ENCODE peak calls at places on chromosomes 1 and 21, in ten cellular contexts. One of them, this sample, is unnamed.

GRCh38 chr21:34603002-34603709 is 11.8 kb downstream of the RCAN1 start:
- DNase-seq in CD8-positive, alpha-beta T cell: peak; percentile 37
- DNase-seq in psoas muscle: peak; percentile 84
- DNase-seq in heart right ventricle: peak; percentile 81
- DNase-seq in SK-N-SH: peak; percentile 73
- DNase-seq in foreskin fibroblast: peak; percentile 89
- DNase-seq in left lung: peak; percentile 96
- DNase-seq in IMR-90: peak; percentile 70
- DNase-seq in adrenal gland: peak; percentile 86
- DNase-seq in NB4: peak; percentile 77
- DNase-seq in this sample: peak; percentile 81

GRCh38 chr1:36576118-36576517 is 93.4 kb upstream of the CSF3R start:
- DNase-seq in CD8-positive, alpha-beta T cell: peak; percentile 26
- DNase-seq in psoas muscle: peak; percentile 32
- DNase-seq in heart right ventricle: peak; percentile 45
- DNase-seq in SK-N-SH: peak; percentile 91
- DNase-seq in foreskin fibroblast: peak; percentile 74
- DNase-seq in left lung: peak; percentile 84
- DNase-seq in IMR-90: peak; percentile 19
- DNase-seq in adrenal gland: peak; percentile 37
- DNase-seq in NB4: peak; percentile 51
- DNase-seq in this sample: peak; percentile 42

GRCh38 chr1:245291351-245291750 is 136.6 kb downstream of the KIF26B start:
- DNase-seq in CD8-positive, alpha-beta T cell: no peak
- DNase-seq in psoas muscle: no peak
- DNase-seq in heart right ventricle: no peak
- DNase-seq in SK-N-SH: no peak
- DNase-seq in foreskin fibroblast: no peak
- DNase-seq in left lung: no peak
- DNase-seq in IMR-90: no peak
- DNase-seq in adrenal gland: no peak
- DNase-seq in NB4: no peak
- DNase-seq in this sample: no peak

GRCh38 chr1:233664254-233664653 is 50.3 kb downstream of the KCNK1 start:
- DNase-seq in CD8-positive, alpha-beta T cell: no peak
- DNase-seq in psoas muscle: no peak
- DNase-seq in heart right ventricle: no peak
- DNase-seq in SK-N-SH: no peak
- DNase-seq in foreskin fibroblast: no peak
- DNase-seq in left lung: no peak
- DNase-seq in IMR-90: no peak
- DNase-seq in adrenal gland: no peak
- DNase-seq in NB4: no peak
- DNase-seq in this sample: peak; percentile 61

GRCh38 chr1:40847023-40847740 is 15.0 kb downstream of the CITED4 start:
- DNase-seq in CD8-positive, alpha-beta T cell: no peak
- DNase-seq in psoas muscle: no peak
- DNase-seq in heart right ventricle: no peak
- DNase-seq in SK-N-SH: no peak
- DNase-seq in foreskin fibroblast: peak; percentile 52
- DNase-seq in left lung: no peak
- DNase-seq in IMR-90: peak; percentile 18
- DNase-seq in adrenal gland: no peak
- DNase-seq in NB4: no peak
- DNase-seq in this sample: peak; percentile 77

GRCh38 chr1:15949453-15950245 is 26.3 kb downstream of the ZBTB17 start:
- DNase-seq in CD8-positive, alpha-beta T cell: peak; percentile 74
- DNase-seq in psoas muscle: peak; percentile 93
- DNase-seq in heart right ventricle: peak; percentile 76
- DNase-seq in SK-N-SH: peak; percentile 73
- DNase-seq in foreskin fibroblast: peak; percentile 99
- DNase-seq in left lung: peak; percentile 94
- DNase-seq in IMR-90: peak; percentile 96
- DNase-seq in adrenal gland: peak; percentile 98
- DNase-seq in NB4: peak; percentile 71
- DNase-seq in this sample: peak; percentile 99

GRCh38 chr1:109083923-109084322 is 6.6 kb upstream of the TMEM167B start:
- DNase-seq in CD8-positive, alpha-beta T cell: no peak
- DNase-seq in psoas muscle: no peak
- DNase-seq in heart right ventricle: no peak
- DNase-seq in SK-N-SH: no peak
- DNase-seq in foreskin fibroblast: no peak
- DNase-seq in left lung: no peak
- DNase-seq in IMR-90: no peak
- DNase-seq in adrenal gland: no peak
- DNase-seq in NB4: peak; percentile 78
- DNase-seq in this sample: no peak

GRCh38 chr21:33968082-33968997 is 52.7 kb upstream of the ATP5PO start:
- DNase-seq in CD8-positive, alpha-beta T cell: no peak
- DNase-seq in psoas muscle: no peak
- DNase-seq in heart right ventricle: no peak
- DNase-seq in SK-N-SH: no peak
- DNase-seq in foreskin fibroblast: peak; percentile 84
- DNase-seq in left lung: no peak
- DNase-seq in IMR-90: peak; percentile 64
- DNase-seq in adrenal gland: no peak
- DNase-seq in NB4: peak; percentile 27
- DNase-seq in this sample: peak; percentile 68

GRCh38 chr21:43940329-43940653 is 71.8 kb upstream of the TRAPPC10 start:
- DNase-seq in CD8-positive, alpha-beta T cell: no peak
- DNase-seq in psoas muscle: peak; percentile 3
- DNase-seq in heart right ventricle: no peak
- DNase-seq in SK-N-SH: no peak
- DNase-seq in foreskin fibroblast: no peak
- DNase-seq in left lung: no peak
- DNase-seq in IMR-90: no peak
- DNase-seq in adrenal gland: no peak
- DNase-seq in NB4: no peak
- DNase-seq in this sample: no peak

GRCh38 chr21:43937051-43937832 is 72.2 kb downstream of the AGPAT3 start:
- DNase-seq in CD8-positive, alpha-beta T cell: no peak
- DNase-seq in psoas muscle: peak; percentile 3
- DNase-seq in heart right ventricle: no peak
- DNase-seq in SK-N-SH: no peak
- DNase-seq in foreskin fibroblast: no peak
- DNase-seq in left lung: peak; percentile 47
- DNase-seq in IMR-90: no peak
- DNase-seq in adrenal gland: no peak
- DNase-seq in NB4: no peak
- DNase-seq in this sample: no peak

GRCh38 chr21:43939443-43940328 is 72.4 kb upstream of the TRAPPC10 start:
- DNase-seq in CD8-positive, alpha-beta T cell: no peak
- DNase-seq in psoas muscle: peak; percentile 8
- DNase-seq in heart right ventricle: no peak
- DNase-seq in SK-N-SH: no peak
- DNase-seq in foreskin fibroblast: no peak
- DNase-seq in left lung: peak; percentile 79
- DNase-seq in IMR-90: no peak
- DNase-seq in adrenal gland: no peak
- DNase-seq in NB4: no peak
- DNase-seq in this sample: no peak

GRCh38 chr21:43937898-43938309 is 72.9 kb downstream of the AGPAT3 start:
- DNase-seq in CD8-positive, alpha-beta T cell: no peak
- DNase-seq in psoas muscle: peak; percentile 4
- DNase-seq in heart right ventricle: no peak
- DNase-seq in SK-N-SH: no peak
- DNase-seq in foreskin fibroblast: no peak
- DNase-seq in left lung: no peak
- DNase-seq in IMR-90: no peak
- DNase-seq in adrenal gland: no peak
- DNase-seq in NB4: peak; percentile 28
- DNase-seq in this sample: no peak

GRCh38 chr21:43938751-43939442 is 73.2 kb upstream of the TRAPPC10 start:
- DNase-seq in CD8-positive, alpha-beta T cell: peak; percentile 88
- DNase-seq in psoas muscle: peak; percentile 84
- DNase-seq in heart right ventricle: peak; percentile 78
- DNase-seq in SK-N-SH: peak; percentile 90
- DNase-seq in foreskin fibroblast: peak; percentile 68
- DNase-seq in left lung: peak; percentile 93
- DNase-seq in IMR-90: peak; percentile 59
- DNase-seq in adrenal gland: peak; percentile 83
- DNase-seq in NB4: peak; percentile 75
- DNase-seq in this sample: peak; percentile 73
- H3K4me3 ChIP-seq in CD8-positive, alpha-beta T cell: peak overlapping the region; percentile 67
- H3K4me3 ChIP-seq in psoas muscle: peak overlapping the region; percentile 58
- H3K4me3 ChIP-seq in heart right ventricle: peak overlapping the region; percentile 49
- H3K4me3 ChIP-seq in SK-N-SH: peak overlapping the region; percentile 37
- H3K4me3 ChIP-seq in foreskin fibroblast: no peak overlapping the region
- H3K4me3 ChIP-seq in left lung: peak overlapping the region; percentile 33
- H3K4me3 ChIP-seq in IMR-90: peak overlapping the region; percentile 25
- H3K4me3 ChIP-seq in adrenal gland: no peak overlapping the region
- H3K4me3 ChIP-seq in NB4: no peak overlapping the region
- H3K4me3 ChIP-seq in this sample: no peak overlapping the region

DNA sequence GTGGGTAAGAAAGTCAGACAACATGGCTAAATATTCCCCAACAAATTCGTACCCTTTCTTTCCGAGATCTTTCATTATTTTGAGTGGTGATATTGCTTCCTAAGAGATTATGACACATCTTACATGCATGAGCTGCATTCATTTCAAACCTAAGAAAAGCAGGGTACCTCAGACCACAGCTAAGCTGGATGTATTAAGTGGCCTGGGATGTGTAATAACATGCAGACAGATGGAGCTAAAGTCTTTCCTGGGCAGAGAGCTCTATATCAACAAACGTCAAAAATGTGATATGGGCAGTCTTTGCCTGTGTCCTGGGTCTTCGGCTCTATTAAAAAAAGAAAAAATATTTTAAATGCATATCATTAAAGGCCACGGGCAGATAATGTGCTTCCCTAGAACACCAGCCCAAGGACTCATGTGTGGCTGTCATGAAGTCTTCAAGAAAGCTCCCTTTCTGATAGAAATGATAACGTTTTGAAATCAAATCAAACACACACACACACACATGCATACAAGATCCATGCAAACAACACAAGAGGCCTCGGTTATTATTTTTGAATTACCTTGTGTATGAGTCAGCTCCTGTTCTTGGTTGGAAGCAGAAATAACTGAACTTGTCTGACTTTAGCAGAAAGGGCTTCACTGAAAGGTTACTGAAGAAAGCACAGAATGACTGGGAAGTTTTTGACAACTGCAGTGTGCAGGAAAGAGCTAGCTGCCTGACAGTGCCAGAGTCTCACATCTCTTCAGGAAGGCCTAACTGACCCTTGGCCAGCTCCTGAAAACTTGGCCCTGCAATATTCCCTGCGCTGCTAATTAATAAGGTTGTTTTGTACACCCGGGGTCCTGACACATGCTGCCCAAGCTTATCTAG is 231.2 kb downstream of the DSCAM start:
- DNase-seq in CD8-positive, alpha-beta T cell: no peak
- DNase-seq in psoas muscle: no peak
- DNase-seq in heart right ventricle: no peak
- DNase-seq in SK-N-SH: no peak
- DNase-seq in foreskin fibroblast: no peak
- DNase-seq in left lung: no peak
- DNase-seq in IMR-90: no peak
- DNase-seq in adrenal gland: no peak
- DNase-seq in NB4: no peak
- DNase-seq in this sample: peak; percentile 65
- TF ChIP-seq CTCF in CD8-positive, alpha-beta T cell: no peak
- TF ChIP-seq CTCF in psoas muscle: no peak
- TF ChIP-seq CTCF in heart right ventricle: no peak
- TF ChIP-seq CTCF in SK-N-SH: no peak
- TF ChIP-seq CTCF in foreskin fibroblast: no peak
- TF ChIP-seq CTCF in left lung: no peak
- TF ChIP-seq CTCF in IMR-90: no peak
- TF ChIP-seq CTCF in adrenal gland: no peak
- TF ChIP-seq CTCF in NB4: no peak
- TF ChIP-seq CTCF in this sample: peak; percentile 8

GRCh38 chr1:167457936-167458584 is 60.3 kb downstream of the CD247 start:
- DNase-seq in CD8-positive, alpha-beta T cell: no peak
- DNase-seq in psoas muscle: no peak
- DNase-seq in heart right ventricle: no peak
- DNase-seq in SK-N-SH: no peak
- DNase-seq in foreskin fibroblast: no peak
- DNase-seq in left lung: no peak
- DNase-seq in IMR-90: no peak
- DNase-seq in adrenal gland: no peak
- DNase-seq in NB4: no peak
- DNase-seq in this sample: no peak

GRCh38 chr1:167456500-167456899 is 61.8 kb downstream of the CD247 start:
- DNase-seq in CD8-positive, alpha-beta T cell: no peak
- DNase-seq in psoas muscle: no peak
- DNase-seq in heart right ventricle: no peak
- DNase-seq in SK-N-SH: no peak
- DNase-seq in foreskin fibroblast: no peak
- DNase-seq in left lung: no peak
- DNase-seq in IMR-90: no peak
- DNase-seq in adrenal gland: no peak
- DNase-seq in NB4: no peak
- DNase-seq in this sample: no peak

GRCh38 chr1:167454929-167455785 is 63.2 kb downstream of the CD247 start:
- DNase-seq in CD8-positive, alpha-beta T cell: peak; percentile 70
- DNase-seq in psoas muscle: peak; percentile 73
- DNase-seq in heart right ventricle: peak; percentile 70
- DNase-seq in SK-N-SH: peak; percentile 87
- DNase-seq in foreskin fibroblast: peak; percentile 68
- DNase-seq in left lung: peak; percentile 93
- DNase-seq in IMR-90: no peak
- DNase-seq in adrenal gland: peak; percentile 77
- DNase-seq in NB4: peak; percentile 73
- DNase-seq in this sample: peak; percentile 36

GRCh38 chr1:167455786-167456446 is 62.4 kb downstream of the CD247 start:
- DNase-seq in CD8-positive, alpha-beta T cell: no peak
- DNase-seq in psoas muscle: no peak
- DNase-seq in heart right ventricle: peak; percentile 43
- DNase-seq in SK-N-SH: peak; percentile 78
- DNase-seq in foreskin fibroblast: peak; percentile 36
- DNase-seq in left lung: peak; percentile 84
- DNase-seq in IMR-90: no peak
- DNase-seq in adrenal gland: peak; percentile 47
- DNase-seq in NB4: no peak
- DNase-seq in this sample: no peak

GRCh38 chr1:167456926-167457325 is 61.4 kb downstream of the CD247 start:
- DNase-seq in CD8-positive, alpha-beta T cell: no peak
- DNase-seq in psoas muscle: no peak
- DNase-seq in heart right ventricle: no peak
- DNase-seq in SK-N-SH: no peak
- DNase-seq in foreskin fibroblast: no peak
- DNase-seq in left lung: no peak
- DNase-seq in IMR-90: no peak
- DNase-seq in adrenal gland: no peak
- DNase-seq in NB4: no peak
- DNase-seq in this sample: no peak
- H3K4me3 ChIP-seq in CD8-positive, alpha-beta T cell: no peak overlapping the region
- H3K4me3 ChIP-seq in psoas muscle: no peak overlapping the region
- H3K4me3 ChIP-seq in heart right ventricle: no peak overlapping the region
- H3K4me3 ChIP-seq in SK-N-SH: no peak overlapping the region
- H3K4me3 ChIP-seq in foreskin fibroblast: no peak overlapping the region
- H3K4me3 ChIP-seq in left lung: no peak overlapping the region
- H3K4me3 ChIP-seq in IMR-90: no peak overlapping the region
- H3K4me3 ChIP-seq in adrenal gland: no peak overlapping the region
- H3K4me3 ChIP-seq in NB4: no peak overlapping the region
- H3K4me3 ChIP-seq in this sample: no peak overlapping the region

DNA sequence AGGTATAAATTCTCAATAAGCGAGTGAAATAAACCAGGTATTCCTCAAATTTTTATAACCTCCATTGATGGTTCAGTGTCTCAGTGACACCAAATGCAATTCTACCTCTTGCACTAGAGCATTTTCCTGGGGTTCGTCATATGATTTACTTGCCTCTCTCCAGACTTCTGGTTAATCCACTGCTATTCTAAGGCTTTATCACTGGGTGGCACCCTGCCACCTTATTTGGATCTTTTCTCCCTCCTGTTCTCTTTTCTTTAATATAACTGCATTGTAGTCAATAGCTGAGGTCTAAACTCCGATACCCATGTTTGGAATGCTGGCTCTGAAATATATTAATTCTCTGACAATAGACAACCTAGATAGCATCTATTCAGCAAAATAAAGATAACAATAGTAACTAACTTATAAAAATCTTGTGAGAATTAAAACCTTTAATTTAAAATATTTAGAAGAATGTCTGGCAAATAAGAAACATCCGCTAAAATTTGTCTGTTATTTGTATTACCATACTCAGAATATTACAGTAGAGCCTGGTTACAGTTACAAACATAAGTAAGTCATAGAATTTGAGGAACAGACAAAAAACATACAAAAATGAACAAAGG is 436.4 kb downstream of the PLA2G4A start:
- DNase-seq in CD8-positive, alpha-beta T cell: no peak
- DNase-seq in psoas muscle: no peak
- DNase-seq in heart right ventricle: no peak
- DNase-seq in SK-N-SH: peak; percentile 32
- DNase-seq in foreskin fibroblast: peak; percentile 71
- DNase-seq in left lung: no peak
- DNase-seq in IMR-90: peak; percentile 73
- DNase-seq in adrenal gland: peak; percentile 21
- DNase-seq in NB4: peak; percentile 39
- DNase-seq in this sample: peak; percentile 73
- TF ChIP-seq CTCF in CD8-positive, alpha-beta T cell: no peak
- TF ChIP-seq CTCF in psoas muscle: no peak
- TF ChIP-seq CTCF in heart right ventricle: no peak
- TF ChIP-seq CTCF in SK-N-SH: peak; percentile 81
- TF ChIP-seq CTCF in foreskin fibroblast: peak; percentile 11
- TF ChIP-seq CTCF in left lung: no peak
- TF ChIP-seq CTCF in IMR-90: peak; percentile 71
- TF ChIP-seq CTCF in adrenal gland: peak; percentile 24
- TF ChIP-seq CTCF in NB4: peak; percentile 27
- TF ChIP-seq CTCF in this sample: peak; percentile 70

This sample was measured in epithelial cell of esophagus.